ENCODE peak calls at places on chromosome 16, in five cellular contexts. H is tibial artery, S is A549, V is ovary, X is IMR-90. M is an unnamed sample.

GRCh38 chr16:2427526-2427925 is 1.7 kb upstream of the CCNF start:
- DNase-seq in H (no peak), S (no peak), V (no peak), X (no peak), M (no peak)

GRCh38 chr16:27650073-27650701 is 100.2 kb downstream of the KATNIP start:
- DNase-seq in H (no peak), S (no peak), V (peak; percentile 61), X (no peak), M (no peak)

GRCh38 chr16:85564277-85565051 is 48.7 kb upstream of the GSE1 start:
- DNase-seq in H (no peak), S (peak; percentile 38), V (no peak), X (no peak), M (no peak)

GRCh38 chr16:3004319-3004718 is 8.4 kb upstream of the CLDN9 start:
- DNase-seq in H (no peak), S (no peak), V (no peak), X (no peak), M (no peak)

GRCh38 chr16:84643180-84643583 is 5.1 kb upstream of the KLHL36 start:
- DNase-seq in H (peak; percentile 90), S (no peak), V (peak; percentile 87), X (peak; percentile 93), M (peak; percentile 71)

GRCh38 chr16:926715-927114 is 44.1 kb downstream of the LMF1 start:
- DNase-seq in H (no peak), S (no peak), V (no peak), X (no peak), M (no peak)

GRCh38 chr16:13999071-13999894 is 71.8 kb upstream of the MRTFB start:
- DNase-seq in H (no peak), S (no peak), V (no peak), X (no peak), M (no peak)

GRCh38 chr16:51048544-51048943 is 102.5 kb downstream of the SALL1 start:
- DNase-seq in H (no peak), S (peak; percentile 18), V (no peak), X (peak; percentile 2), M (no peak)

GRCh38 chr16:54163197-54163843 is 123.3 kb downstream of the IRX3 start:
- DNase-seq in H (no peak), S (no peak), V (no peak), X (no peak), M (no peak)

GRCh38 chr16:10600792-10601443 is 20.5 kb upstream of the EMP2 start:
- DNase-seq in H (no peak), S (no peak), V (no peak), X (peak; percentile 38), M (no peak)

GRCh38 chr16:8905168-8905762 is 23.1 kb downstream of the LITAFD start:
- DNase-seq in H (no peak), S (peak; percentile 69), V (no peak), X (peak; percentile 45), M (no peak)

GRCh38 chr16:13923703-13924298 is 3.8 kb downstream of the ERCC4 start:
- DNase-seq in H (no peak), S (peak; percentile 68), V (no peak), X (peak; percentile 67), M (no peak)

GRCh38 chr16:14354561-14355351 is 275.3 kb downstream of the PARN start:
- DNase-seq in H (no peak), S (peak; percentile 49), V (no peak), X (peak; percentile 18), M (no peak)

GRCh38 chr16:84511180-84511800 is 6.8 kb upstream of the MEAK7 start:
- DNase-seq in H (peak; percentile 83), S (peak; percentile 85), V (peak; percentile 88), X (peak; percentile 86), M (peak; percentile 77)

GRCh38 chr16:23974223-23974622 is 138.4 kb downstream of the PRKCB start:
- DNase-seq in H (no peak), S (peak; percentile 4), V (no peak), X (no peak), M (no peak)

GRCh38 chr16:50093607-50094570 is 28.1 kb downstream of the HEATR3 start:
- DNase-seq in H (peak; percentile 77), S (no peak), V (no peak), X (no peak), M (no peak)

GRCh38 chr16:69477546-69477945 is 53.1 kb downstream of the CYB5B start:
- DNase-seq in H (no peak), S (no peak), V (no peak), X (peak; percentile 39), M (no peak)

GRCh38 chr16:56372013-56372634 is 53.2 kb downstream of the AMFR start:
- DNase-seq in H (no peak), S (no peak), V (no peak), X (no peak), M (no peak)

GRCh38 chr16:48576927-48577326 is 33.1 kb downstream of the N4BP1 start:
- DNase-seq in H (no peak), S (peak; percentile 11), V (no peak), X (peak; percentile 28), M (no peak)
- H3K9me3 ChIP-seq in H (peaks cover 6% of the 10 kb centered on the region), S (peaks cover 19% of the 10 kb centered on the region), V (peaks cover 3% of the 10 kb centered on the region), X (peaks cover 3% of the 10 kb centered on the region), M (peaks cover 7% of the 10 kb centered on the region)

GRCh38 chr16:4375717-4376116 is 4.1 kb downstream of the VASN start:
- DNase-seq in H (no peak), S (no peak), V (no peak), X (no peak), M (no peak)
- H3K4me3 ChIP-seq in H (peak overlapping the region; percentile 97), S (no peak overlapping the region), V (no peak overlapping the region), X (peak overlapping the region; percentile 3), M (peak overlapping the region; percentile 48)

GRCh38 chr16:88844412-88845118 is 12.2 kb downstream of the GALNS start:
- DNase-seq in H (no peak), S (peak; percentile 25), V (no peak), X (no peak), M (no peak)
- TF ChIP-seq CTCF in H (no peak), S (no peak), V (no peak), X (no peak), M (peak; percentile 5)

DNA sequence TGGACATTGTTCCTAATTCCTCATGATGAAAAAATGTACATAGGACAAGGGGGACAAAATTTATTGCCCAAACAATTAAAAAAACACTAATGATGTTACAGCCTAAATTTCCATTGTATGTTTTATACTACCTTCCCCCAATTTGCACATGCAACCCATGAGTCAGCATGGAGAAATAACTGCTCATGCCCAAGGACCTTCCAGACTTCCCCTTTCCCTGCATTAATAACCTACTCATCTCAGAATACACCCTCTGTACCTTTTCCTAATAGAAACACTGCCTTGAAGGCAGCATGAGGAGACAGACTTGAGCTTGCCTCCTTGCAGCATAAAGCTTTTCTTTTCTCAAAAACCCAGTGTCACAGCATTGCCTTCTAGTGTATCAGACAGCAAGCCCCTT is 2402.8 kb downstream of the TP53TG3F start:
- DNase-seq in H (no peak), S (no peak), V (no peak), X (no peak), M (no peak)
- H3K9me3 ChIP-seq in H (no peaks in the 10 kb centered on the region), S (no peaks in the 10 kb centered on the region), V (no peaks in the 10 kb centered on the region), X (peaks cover 9% of the 10 kb centered on the region), M (peaks cover 17% of the 10 kb centered on the region)

GRCh38 chr16:21526923-21527807 is 72.2 kb upstream of the METTL9 start:
- DNase-seq in H (no peak), S (no peak), V (no peak), X (no peak), M (no peak)
- H3K4me3 ChIP-seq in H (no peak overlapping the region), S (no peak overlapping the region), V (no peak overlapping the region), X (no peak overlapping the region), M (no peak overlapping the region)

GRCh38 chr16:67226804-67227566 is at the start of gene TMEM208:
- DNase-seq in H (peak; percentile 98), S (peak; percentile 98), V (peak; percentile 98), X (peak; percentile 98), M (peak; percentile 94)
- TF ChIP-seq CTCF in H (no peak), S (peak; percentile 36), V (no peak), X (peak; percentile 29), M (peak; percentile 13)

GRCh38 chr16:58586340-58587030 is 43.1 kb downstream of the CNOT1 start:
- DNase-seq in H (no peak), S (no peak), V (no peak), X (no peak), M (no peak)
- H3K9me3 ChIP-seq in H (no peaks in the 10 kb centered on the region), S (no peaks in the 10 kb centered on the region), V (no peaks in the 10 kb centered on the region), X (no peaks in the 10 kb centered on the region), M (no peaks in the 10 kb centered on the region)

GRCh38 chr16:75248536-75249380 is 2.7 kb downstream of the BCAR1 start:
- DNase-seq in H (no peak), S (no peak), V (peak; percentile 35), X (no peak), M (no peak)
- H3K4me3 ChIP-seq in H (peak overlapping the region; percentile 95), S (no peak overlapping the region), V (no peak overlapping the region), X (no peak overlapping the region), M (peak overlapping the region; percentile 84)

M was measured in AG04450.